ENCODE peak calls at places on chromosomes 6 and 20, in ten cellular contexts. One of them, this sample, is unnamed.

GRCh38 chr6:136685540-136686108 is 106.7 kb downstream of the MAP3K5 start:
- DNase-seq in psoas muscle: no peak
- DNase-seq in A549: no peak
- DNase-seq in heart right ventricle: no peak
- DNase-seq in mesothelial cell of epicardium: no peak
- DNase-seq in HFFc6: no peak
- DNase-seq in heart left ventricle: no peak
- DNase-seq in progenitor cell of endocrine pancreas: no peak
- DNase-seq in GM10248: no peak
- DNase-seq in epithelial cell of esophagus: peak
- DNase-seq in this sample: no peak

GRCh38 chr6:15061176-15061575 is 184.7 kb upstream of the JARID2 start:
- DNase-seq in psoas muscle: no peak
- DNase-seq in A549: no peak
- DNase-seq in heart right ventricle: peak
- DNase-seq in mesothelial cell of epicardium: no peak
- DNase-seq in HFFc6: no peak
- DNase-seq in heart left ventricle: peak
- DNase-seq in progenitor cell of endocrine pancreas: no peak
- DNase-seq in GM10248: no peak
- DNase-seq in epithelial cell of esophagus: no peak
- DNase-seq in this sample: no peak

GRCh38 chr6:27836783-27837635 is 75.2 kb downstream of the OR2B2 start:
- DNase-seq in psoas muscle: peak
- DNase-seq in A549: peak
- DNase-seq in heart right ventricle: no peak
- DNase-seq in mesothelial cell of epicardium: no peak
- DNase-seq in HFFc6: peak
- DNase-seq in heart left ventricle: peak
- DNase-seq in progenitor cell of endocrine pancreas: no peak
- DNase-seq in GM10248: peak
- DNase-seq in epithelial cell of esophagus: peak
- DNase-seq in this sample: peak

GRCh38 chr6:168053086-168053956 is 25.7 kb downstream of the FRMD1 start:
- DNase-seq in psoas muscle: peak
- DNase-seq in A549: no peak
- DNase-seq in heart right ventricle: no peak
- DNase-seq in mesothelial cell of epicardium: no peak
- DNase-seq in HFFc6: no peak
- DNase-seq in heart left ventricle: no peak
- DNase-seq in progenitor cell of endocrine pancreas: no peak
- DNase-seq in GM10248: no peak
- DNase-seq in epithelial cell of esophagus: no peak
- DNase-seq in this sample: no peak

GRCh38 chr20:54199721-54200176 is 8.1 kb upstream of the PFDN4 start:
- DNase-seq in psoas muscle: peak
- DNase-seq in A549: peak
- DNase-seq in heart right ventricle: peak
- DNase-seq in mesothelial cell of epicardium: peak
- DNase-seq in HFFc6: peak
- DNase-seq in heart left ventricle: peak
- DNase-seq in progenitor cell of endocrine pancreas: peak
- DNase-seq in GM10248: peak
- DNase-seq in epithelial cell of esophagus: peak
- DNase-seq in this sample: peak

GRCh38 chr6:31970604-31971271 is 1.2 kb downstream of the DXO start:
- DNase-seq in psoas muscle: peak
- DNase-seq in A549: no peak
- DNase-seq in heart right ventricle: no peak
- DNase-seq in mesothelial cell of epicardium: no peak
- DNase-seq in HFFc6: no peak
- DNase-seq in heart left ventricle: no peak
- DNase-seq in progenitor cell of endocrine pancreas: no peak
- DNase-seq in GM10248: no peak
- DNase-seq in epithelial cell of esophagus: no peak
- DNase-seq in this sample: peak

GRCh38 chr20:24487648-24488047 is 18.2 kb downstream of the SYNDIG1 start:
- DNase-seq in psoas muscle: no peak
- DNase-seq in A549: no peak
- DNase-seq in heart right ventricle: no peak
- DNase-seq in mesothelial cell of epicardium: no peak
- DNase-seq in HFFc6: no peak
- DNase-seq in heart left ventricle: no peak
- DNase-seq in progenitor cell of endocrine pancreas: no peak
- DNase-seq in GM10248: no peak
- DNase-seq in epithelial cell of esophagus: no peak
- DNase-seq in this sample: no peak

GRCh38 chr20:4135385-4136077 is 120.2 kb upstream of the RNF24 start:
- DNase-seq in psoas muscle: no peak
- DNase-seq in A549: peak
- DNase-seq in heart right ventricle: no peak
- DNase-seq in mesothelial cell of epicardium: no peak
- DNase-seq in HFFc6: peak
- DNase-seq in heart left ventricle: no peak
- DNase-seq in progenitor cell of endocrine pancreas: no peak
- DNase-seq in GM10248: no peak
- DNase-seq in epithelial cell of esophagus: peak
- DNase-seq in this sample: no peak

GRCh38 chr6:92495246-92495645 is 924.1 kb downstream of the EPHA7 start:
- DNase-seq in psoas muscle: no peak
- DNase-seq in A549: peak
- DNase-seq in heart right ventricle: no peak
- DNase-seq in mesothelial cell of epicardium: no peak
- DNase-seq in HFFc6: no peak
- DNase-seq in heart left ventricle: no peak
- DNase-seq in progenitor cell of endocrine pancreas: no peak
- DNase-seq in GM10248: no peak
- DNase-seq in epithelial cell of esophagus: peak
- DNase-seq in this sample: no peak

GRCh38 chr6:83601119-83601518 is 88.8 kb downstream of the PRSS35 start:
- DNase-seq in psoas muscle: no peak
- DNase-seq in A549: no peak
- DNase-seq in heart right ventricle: no peak
- DNase-seq in mesothelial cell of epicardium: no peak
- DNase-seq in HFFc6: no peak
- DNase-seq in heart left ventricle: no peak
- DNase-seq in progenitor cell of endocrine pancreas: no peak
- DNase-seq in GM10248: no peak
- DNase-seq in epithelial cell of esophagus: no peak
- DNase-seq in this sample: no peak

GRCh38 chr20:45833030-45833882 is at the start of gene SNX21:
- DNase-seq in psoas muscle: peak
- DNase-seq in A549: peak
- DNase-seq in heart right ventricle: peak
- DNase-seq in mesothelial cell of epicardium: peak
- DNase-seq in HFFc6: peak
- DNase-seq in heart left ventricle: peak
- DNase-seq in progenitor cell of endocrine pancreas: peak
- DNase-seq in GM10248: peak
- DNase-seq in epithelial cell of esophagus: peak
- DNase-seq in this sample: peak

GRCh38 chr6:119720160-119720559 is 370.6 kb upstream of the MAN1A1 start:
- DNase-seq in psoas muscle: no peak
- DNase-seq in A549: peak
- DNase-seq in heart right ventricle: no peak
- DNase-seq in mesothelial cell of epicardium: no peak
- DNase-seq in HFFc6: no peak
- DNase-seq in heart left ventricle: no peak
- DNase-seq in progenitor cell of endocrine pancreas: no peak
- DNase-seq in GM10248: no peak
- DNase-seq in epithelial cell of esophagus: no peak
- DNase-seq in this sample: no peak
- TF ChIP-seq CTCF in psoas muscle: no peak
- TF ChIP-seq CTCF in A549: no peak
- TF ChIP-seq CTCF in heart right ventricle: no peak
- TF ChIP-seq CTCF in mesothelial cell of epicardium: no peak
- TF ChIP-seq CTCF in HFFc6: no peak
- TF ChIP-seq CTCF in heart left ventricle: no peak
- TF ChIP-seq CTCF in progenitor cell of endocrine pancreas: peak
- TF ChIP-seq CTCF in GM10248: no peak
- TF ChIP-seq CTCF in epithelial cell of esophagus: peak
- TF ChIP-seq CTCF in this sample: peak

DNA sequence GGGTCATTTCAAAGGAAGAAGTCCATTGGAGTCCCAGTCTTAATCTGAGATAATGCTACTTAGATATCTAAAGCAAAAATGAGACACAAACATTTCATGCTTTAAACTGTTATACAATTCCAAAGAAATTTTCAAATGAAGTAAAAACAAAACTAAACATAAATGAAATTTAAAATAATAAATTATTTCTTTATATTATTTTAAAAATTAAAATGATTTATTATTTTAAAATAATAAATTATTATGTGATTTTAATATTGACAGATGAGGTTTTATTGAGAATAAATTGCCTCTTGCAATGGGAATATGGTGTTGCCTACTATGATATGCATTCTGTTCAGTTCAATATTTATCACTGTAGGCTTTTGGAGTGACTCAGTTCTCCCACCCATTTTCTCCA is 93.7 kb upstream of the BACH2 start:
- DNase-seq in psoas muscle: no peak
- DNase-seq in A549: no peak
- DNase-seq in heart right ventricle: no peak
- DNase-seq in mesothelial cell of epicardium: no peak
- DNase-seq in HFFc6: no peak
- DNase-seq in heart left ventricle: no peak
- DNase-seq in progenitor cell of endocrine pancreas: no peak
- DNase-seq in GM10248: no peak
- DNase-seq in epithelial cell of esophagus: no peak
- DNase-seq in this sample: no peak
- TF ChIP-seq CTCF in psoas muscle: no peak
- TF ChIP-seq CTCF in A549: no peak
- TF ChIP-seq CTCF in heart right ventricle: no peak
- TF ChIP-seq CTCF in mesothelial cell of epicardium: no peak
- TF ChIP-seq CTCF in HFFc6: no peak
- TF ChIP-seq CTCF in heart left ventricle: no peak
- TF ChIP-seq CTCF in progenitor cell of endocrine pancreas: no peak
- TF ChIP-seq CTCF in GM10248: no peak
- TF ChIP-seq CTCF in epithelial cell of esophagus: no peak
- TF ChIP-seq CTCF in this sample: no peak

DNA sequence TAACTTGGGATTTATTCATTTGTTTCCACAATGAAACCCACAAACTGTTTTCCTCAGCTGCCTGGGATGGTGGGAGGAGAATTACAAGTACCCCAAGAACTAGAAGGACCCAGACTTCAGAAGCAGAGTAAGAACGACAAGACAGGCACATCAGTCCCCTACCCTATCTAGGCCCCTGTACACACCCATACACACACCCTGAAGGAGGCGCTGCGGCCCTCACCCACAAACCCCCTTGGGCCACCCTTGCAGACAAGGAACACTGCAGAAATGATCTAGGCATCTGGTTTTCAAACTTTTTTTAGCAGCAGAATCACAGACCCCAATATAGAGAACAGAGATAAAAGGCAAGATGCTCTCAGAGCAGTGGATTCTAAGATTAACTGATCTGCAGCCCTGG is 55.0 kb downstream of the TRERF1 start:
- DNase-seq in psoas muscle: no peak
- DNase-seq in A549: no peak
- DNase-seq in heart right ventricle: no peak
- DNase-seq in mesothelial cell of epicardium: no peak
- DNase-seq in HFFc6: no peak
- DNase-seq in heart left ventricle: no peak
- DNase-seq in progenitor cell of endocrine pancreas: no peak
- DNase-seq in GM10248: no peak
- DNase-seq in epithelial cell of esophagus: no peak
- DNase-seq in this sample: no peak
- TF ChIP-seq CTCF in psoas muscle: no peak
- TF ChIP-seq CTCF in A549: no peak
- TF ChIP-seq CTCF in heart right ventricle: no peak
- TF ChIP-seq CTCF in mesothelial cell of epicardium: no peak
- TF ChIP-seq CTCF in HFFc6: peak
- TF ChIP-seq CTCF in heart left ventricle: no peak
- TF ChIP-seq CTCF in progenitor cell of endocrine pancreas: no peak
- TF ChIP-seq CTCF in GM10248: no peak
- TF ChIP-seq CTCF in epithelial cell of esophagus: no peak
- TF ChIP-seq CTCF in this sample: no peak

DNA sequence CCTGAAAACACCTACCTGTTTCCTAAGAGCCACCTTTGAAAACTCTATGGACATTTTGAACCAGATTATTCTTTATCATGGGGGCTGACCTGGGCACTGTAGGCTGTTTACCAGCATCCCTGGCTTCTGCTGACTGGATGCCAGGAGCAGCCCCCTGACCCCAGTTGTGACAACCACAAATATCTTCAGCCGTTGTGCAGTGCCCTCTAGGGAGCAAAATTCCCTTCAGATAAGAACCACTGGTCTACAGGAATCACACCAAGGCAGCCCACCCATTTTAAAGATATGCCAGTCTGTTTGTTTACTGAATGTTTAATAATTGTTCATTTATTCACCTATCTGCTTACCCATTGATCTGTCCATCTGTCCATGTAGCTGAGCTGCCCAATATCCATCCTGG is 276.9 kb downstream of the NRN1 start:
- DNase-seq in psoas muscle: no peak
- DNase-seq in A549: no peak
- DNase-seq in heart right ventricle: no peak
- DNase-seq in mesothelial cell of epicardium: no peak
- DNase-seq in HFFc6: no peak
- DNase-seq in heart left ventricle: no peak
- DNase-seq in progenitor cell of endocrine pancreas: no peak
- DNase-seq in GM10248: no peak
- DNase-seq in epithelial cell of esophagus: no peak
- DNase-seq in this sample: no peak
- TF ChIP-seq CTCF in psoas muscle: no peak
- TF ChIP-seq CTCF in A549: no peak
- TF ChIP-seq CTCF in heart right ventricle: no peak
- TF ChIP-seq CTCF in mesothelial cell of epicardium: no peak
- TF ChIP-seq CTCF in HFFc6: no peak
- TF ChIP-seq CTCF in heart left ventricle: no peak
- TF ChIP-seq CTCF in progenitor cell of endocrine pancreas: no peak
- TF ChIP-seq CTCF in GM10248: no peak
- TF ChIP-seq CTCF in epithelial cell of esophagus: no peak
- TF ChIP-seq CTCF in this sample: peak

GRCh38 chr6:20483902-20484497 is 50.3 kb upstream of the CDKAL1 start:
- DNase-seq in psoas muscle: no peak
- DNase-seq in A549: no peak
- DNase-seq in heart right ventricle: no peak
- DNase-seq in mesothelial cell of epicardium: no peak
- DNase-seq in HFFc6: no peak
- DNase-seq in heart left ventricle: no peak
- DNase-seq in progenitor cell of endocrine pancreas: no peak
- DNase-seq in GM10248: no peak
- DNase-seq in epithelial cell of esophagus: no peak
- DNase-seq in this sample: no peak
- TF ChIP-seq CTCF in psoas muscle: no peak
- TF ChIP-seq CTCF in A549: no peak
- TF ChIP-seq CTCF in heart right ventricle: no peak
- TF ChIP-seq CTCF in mesothelial cell of epicardium: no peak
- TF ChIP-seq CTCF in HFFc6: no peak
- TF ChIP-seq CTCF in heart left ventricle: no peak
- TF ChIP-seq CTCF in progenitor cell of endocrine pancreas: no peak
- TF ChIP-seq CTCF in GM10248: no peak
- TF ChIP-seq CTCF in epithelial cell of esophagus: no peak
- TF ChIP-seq CTCF in this sample: no peak

This sample was measured in BE2C.